ENCODE peak calls at places on chromosomes 3 and 15, in seven cellular contexts. N is activated naive CD4-positive, alpha-beta T cell; J is germinal center; O is AG08395; K is GM04504; Y is epithelial cell of proximal tubule; Z is iris pigment epithelial cell. V is an unnamed sample.

GRCh38 chr3:129240436-129240835 is 9.0 kb upstream of the COPG1 start:
- DNase-seq in J (no peak), O (peak; percentile 62), K (no peak), Y (no peak), N (no peak), Z (no peak), V (no peak)

GRCh38 chr15:64527263-64527984 is 67.0 kb downstream of the ZNF609 start:
- DNase-seq in Y (no peak), N (no peak), O (peak; percentile 71), J (no peak), K (peak; percentile 35), Z (peak; percentile 80), V (no peak)

GRCh38 chr15:99696096-99696495 is 37.1 kb downstream of the LYSMD4 start:
- DNase-seq in J (no peak), Z (no peak), N (no peak), Y (no peak), K (no peak), O (no peak), V (no peak)

GRCh38 chr15:88454231-88454630 is 13.0 kb downstream of the MRPL46 start:
- DNase-seq in O (no peak), K (no peak), Z (no peak), Y (no peak), N (no peak), J (no peak), V (no peak)

GRCh38 chr3:48423241-48423882 is 6.5 kb downstream of the PLXNB1 start:
- DNase-seq in J (no peak), O (no peak), Z (no peak), Y (no peak), K (no peak), N (no peak), V (no peak)

GRCh38 chr15:85164841-85165466 is 183.3 kb downstream of the PDE8A start:
- DNase-seq in Z (no peak), Y (no peak), K (no peak), J (no peak), O (no peak), N (no peak), V (no peak)

GRCh38 chr3:44396200-44397171 is 57.9 kb downstream of the TCAIM start:
- DNase-seq in K (no peak), N (no peak), Z (no peak), Y (no peak), O (no peak), J (no peak), V (no peak)

GRCh38 chr3:179842061-179842460 is 189.2 kb downstream of the USP13 start:
- DNase-seq in J (no peak), K (no peak), N (no peak), Y (no peak), O (no peak), Z (no peak), V (no peak)

V was measured in pons.